ENCODE peak calls at places on chromosomes 13 and 19, in six cellular contexts. R is HepG2, L is GM12878, V is K562, H is NB4, B is endothelial cell of umbilical vein. P is an unnamed sample.

GRCh38 chr19:10740798-10741197 is 22.9 kb downstream of the DNM2 start:
- DNase-seq in H (no peak), B (no peak), L (no peak), R (no peak), V (peak), P (no peak)

GRCh38 chr13:33509642-33510229 is 224.2 kb upstream of the STARD13 start:
- DNase-seq in L (no peak), B (peak), H (no peak), V (no peak), R (no peak), P (peak)

GRCh38 chr13:100434010-100434763 is 154.4 kb downstream of the GGACT start:
- DNase-seq in R (peak), B (peak), H (no peak), L (peak), V (no peak), P (no peak)

GRCh38 chr19:17117250-17117789 is 41.7 kb downstream of the MYO9B start:
- DNase-seq in B (no peak), R (no peak), L (no peak), V (no peak), H (no peak), P (no peak)

GRCh38 chr13:32969516-32969941 is 46.7 kb upstream of the KL start:
- DNase-seq in V (no peak), H (no peak), R (no peak), L (peak), B (peak), P (no peak)

GRCh38 chr19:3618144-3618810 is 8.3 kb downstream of the CACTIN start:
- DNase-seq in V (peak), R (no peak), L (peak), B (peak), H (peak), P (peak)

GRCh38 chr19:1402411-1403070 is 1.2 kb upstream of the GAMT start:
- DNase-seq in L (no peak), R (no peak), B (no peak), H (no peak), V (no peak), P (no peak)

GRCh38 chr19:13995878-13996765 is 10.0 kb downstream of the RFX1 start:
- DNase-seq in L (no peak), R (no peak), V (no peak), H (no peak), B (no peak), P (no peak)

GRCh38 chr13:77448689-77449088 is 86.8 kb upstream of the SCEL start:
- DNase-seq in R (no peak), H (peak), V (no peak), L (no peak), B (no peak), P (no peak)

DNA sequence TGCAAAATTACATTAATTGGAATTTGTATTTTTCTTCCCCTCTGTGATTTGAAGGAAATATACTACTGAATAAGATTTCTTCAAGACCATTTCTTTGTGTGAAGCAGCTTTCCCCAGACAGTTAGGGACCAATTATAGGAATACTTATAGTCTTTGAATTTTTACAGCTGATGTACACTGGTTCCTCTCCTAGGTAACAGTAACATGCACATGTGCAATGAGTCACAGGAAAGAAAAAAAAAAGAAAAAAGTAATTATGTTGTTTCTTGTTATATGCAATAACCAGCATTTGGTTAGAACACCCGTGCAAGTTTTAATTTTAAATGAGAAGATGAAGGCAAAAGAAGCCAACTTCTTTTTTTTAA is 81.9 kb downstream of the PCDH9 start:
- DNase-seq in H (no peak), B (peak), L (no peak), R (no peak), V (no peak), P (no peak)
- TF ChIP-seq MYC in H (no peak), B (no peak), L (no peak), R (no peak), V (no peak), P (no peak)

DNA sequence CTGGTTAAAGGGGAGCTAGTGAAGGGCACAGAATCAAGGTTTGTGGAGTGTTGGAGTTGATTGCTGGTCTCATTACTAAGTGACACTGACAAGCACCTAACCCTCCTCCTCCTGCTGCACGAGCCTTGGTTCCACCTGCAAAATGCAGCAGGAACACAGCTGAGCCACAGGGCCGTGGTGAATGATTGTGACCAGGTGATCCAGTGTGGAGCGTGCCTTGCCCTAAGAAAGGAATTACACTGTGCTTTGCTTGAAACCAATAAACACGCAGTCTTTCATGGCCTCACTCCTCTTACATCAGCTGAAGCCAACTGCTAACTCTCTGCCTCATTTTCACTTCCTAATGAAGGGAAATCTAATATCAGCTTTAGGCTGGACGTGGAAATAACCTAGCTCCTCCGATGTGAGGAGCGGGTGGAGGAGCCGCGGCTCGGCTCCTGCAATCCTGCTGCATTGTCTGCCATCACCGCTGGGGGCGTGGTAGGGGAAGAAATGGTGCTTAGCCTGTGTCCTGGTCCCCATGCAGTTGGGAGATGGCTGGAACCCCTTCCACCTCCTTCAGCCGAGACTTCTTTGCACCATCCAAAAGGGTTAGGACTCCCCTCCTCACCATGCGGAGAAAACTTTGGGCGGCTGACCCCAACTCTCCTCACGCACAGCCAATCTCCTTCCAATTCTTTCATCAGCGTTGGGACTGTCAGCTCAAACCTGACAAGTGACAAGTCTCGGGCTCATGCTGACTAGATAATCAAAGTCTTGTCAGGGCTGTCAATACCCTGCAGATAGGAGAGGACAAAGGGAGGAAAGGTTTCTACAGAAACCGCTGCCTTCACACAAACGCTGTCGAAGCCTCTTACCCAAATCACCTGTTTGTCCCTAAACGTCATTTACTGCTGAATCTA is 427.9 kb downstream of the ZNF536 start:
- DNase-seq in R (peak), L (no peak), V (peak), B (no peak), H (peak), P (peak)
- TF ChIP-seq MYC in R (no peak), L (no peak), V (no peak), B (no peak), H (no peak), P (no peak)

DNA sequence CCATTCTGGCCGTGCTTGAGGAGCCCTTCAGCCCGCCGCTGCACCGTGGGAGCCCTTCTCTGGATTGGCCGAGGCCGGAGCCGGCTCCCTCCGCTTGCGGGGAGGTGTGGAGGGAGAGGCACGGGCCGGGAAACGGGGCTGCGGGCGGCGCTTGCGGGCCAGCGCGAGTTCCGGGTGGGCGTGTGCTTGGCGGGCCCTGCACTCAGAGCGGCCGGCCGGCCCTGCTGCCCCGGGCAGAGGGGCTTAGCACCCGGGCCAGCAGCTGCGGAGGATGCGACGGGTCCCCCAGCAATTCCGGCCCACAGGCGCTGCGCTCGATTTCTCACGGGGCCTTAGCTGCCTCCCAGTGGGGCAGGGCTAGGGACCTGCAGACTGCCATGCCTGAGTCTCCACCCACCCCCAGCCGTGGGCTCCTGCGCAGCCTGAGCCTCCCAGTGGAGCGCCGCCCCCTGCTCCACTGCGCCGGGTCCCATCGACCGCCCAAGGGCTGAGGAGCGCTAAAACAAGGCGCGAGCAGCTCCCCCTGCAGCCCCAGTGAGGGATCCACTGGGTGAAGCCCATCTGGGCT is 76.5 kb downstream of the PCDH20 start:
- DNase-seq in B (no peak), V (no peak), H (no peak), L (no peak), R (no peak), P (no peak)
- TF ChIP-seq MYC in B (no peak), V (no peak), H (no peak), L (no peak), R (no peak), P (no peak)

GRCh38 chr19:38730731-38731589 is 13.3 kb downstream of the CAPN12 start:
- DNase-seq in B (no peak), R (no peak), L (no peak), V (no peak), H (no peak), P (no peak)

GRCh38 chr19:38729653-38730469 is 14.4 kb downstream of the CAPN12 start:
- DNase-seq in R (peak), V (peak), L (no peak), H (peak), B (peak), P (peak)

GRCh38 chr19:38728752-38729541 is 15.3 kb downstream of the CAPN12 start:
- DNase-seq in B (no peak), V (no peak), H (no peak), R (no peak), L (no peak), P (no peak)

GRCh38 chr19:38731654-38732301 is 12.5 kb downstream of the CAPN12 start:
- DNase-seq in B (no peak), L (no peak), V (no peak), H (no peak), R (no peak), P (no peak)

GRCh38 chr19:38730470-38730730 is 13.9 kb downstream of the CAPN12 start:
- DNase-seq in R (no peak), B (no peak), H (no peak), V (no peak), L (no peak), P (no peak)
- TF ChIP-seq MYC in R (no peak), B (no peak), H (no peak), V (no peak), L (no peak), P (no peak)

GRCh38 chr19:38223119-38223523 is 901 bp downstream of the DPF1 start:
- DNase-seq in R (no peak), L (no peak), V (no peak), H (no peak), B (no peak), P (no peak)

GRCh38 chr19:38221919-38222828 is 1.8 kb downstream of the DPF1 start:
- DNase-seq in L (no peak), V (no peak), B (no peak), H (no peak), R (no peak), P (no peak)

GRCh38 chr19:38221421-38221820 is 2.6 kb downstream of the DPF1 start:
- DNase-seq in V (no peak), H (no peak), B (no peak), L (no peak), R (no peak), P (no peak)

GRCh38 chr19:38223617-38224013 is 407 bp downstream of the DPF1 start:
- DNase-seq in L (no peak), B (no peak), R (no peak), H (no peak), V (no peak), P (no peak)

DNA sequence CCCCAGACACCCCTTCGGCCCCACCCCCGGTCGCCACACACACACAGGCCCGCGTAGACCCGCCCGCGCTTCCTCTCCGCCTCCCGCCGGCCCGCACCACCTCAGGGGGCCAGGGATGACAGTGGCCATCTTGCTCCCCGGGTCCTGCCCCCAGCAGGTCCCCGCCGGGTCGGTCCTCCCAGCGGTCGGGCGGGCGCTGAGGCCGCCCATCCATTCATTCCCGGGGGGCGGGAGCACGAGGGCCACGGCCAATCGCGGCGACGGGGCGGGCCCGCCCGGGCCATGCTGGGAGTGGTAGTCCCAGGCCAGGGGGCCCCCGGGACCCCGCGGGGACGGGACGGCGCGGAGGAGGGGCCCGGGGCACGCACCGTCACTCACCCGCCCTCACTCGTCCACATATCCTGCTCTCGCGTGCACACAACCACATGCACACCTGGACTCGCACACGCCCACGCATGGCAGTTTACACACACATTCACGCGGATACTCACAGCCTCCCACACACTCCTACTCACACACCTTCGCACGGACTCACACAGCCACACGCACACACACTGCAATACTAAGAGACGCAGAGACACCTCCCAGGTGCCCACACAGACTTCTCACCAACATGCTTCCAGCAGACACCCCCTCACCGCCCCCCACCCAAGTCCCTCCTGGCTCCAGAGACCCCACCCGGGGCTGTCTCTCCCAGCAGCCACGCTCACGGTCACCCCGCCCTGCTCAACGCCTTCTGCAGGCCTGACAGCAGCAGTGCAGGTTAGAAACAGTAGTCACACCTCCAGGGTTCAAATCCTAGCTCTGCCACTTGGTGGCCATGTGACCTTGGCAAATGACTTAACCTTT is at the start of gene DPF1:
- DNase-seq in H (peak), V (peak), L (peak), R (peak), B (peak), P (peak)
- TF ChIP-seq MYC in H (no peak), V (peak), L (peak), R (no peak), B (no peak), P (peak)

GRCh38 chr13:30091691-30092090 is 215.7 kb downstream of the KATNAL1 start:
- DNase-seq in H (no peak), V (no peak), R (no peak), B (no peak), L (no peak), P (no peak)
- TF ChIP-seq MYC in H (no peak), V (no peak), R (no peak), B (no peak), L (no peak), P (no peak)

P was measured in A549.